ENCODE peak calls at places on chromosomes 4 and X, in eight cellular contexts. P is NCI-H2081, M is fibroblast of pulmonary artery, R is HFFc6, W is islet precursor cell, Z is mucosa of gallbladder, S is left ventricle myocardium superior, D is KBM-7. K is an unnamed sample.

GRCh38 chrX:134733595-134733994 is 75.3 kb upstream of the PLAC1 start:
- DNase-seq in P (no peak), M (no peak), R (no peak), W (no peak), Z (no peak), S (no peak), D (no peak), K (no peak)

GRCh38 chrX:134074151-134074550 is 88.8 kb upstream of the GPC3 start:
- DNase-seq in P (no peak), M (no peak), R (no peak), W (no peak), Z (no peak), S (no peak), D (no peak), K (no peak)

GRCh38 chr4:75512336-75513211 is 1.6 kb downstream of the RCHY1 start:
- DNase-seq in P (no peak), M (peak), R (peak), W (peak), Z (no peak), S (no peak), D (peak), K (peak)

GRCh38 chr4:153931804-153932203 is 142.9 kb upstream of the SFRP2 start:
- DNase-seq in P (no peak), M (peak), R (no peak), W (no peak), Z (no peak), S (no peak), D (no peak), K (peak)

GRCh38 chrX:1451251-1451675 is 1.4 kb downstream of the ASMTL start:
- DNase-seq in P (no peak), M (no peak), R (no peak), W (peak), Z (no peak), S (no peak), D (no peak), K (no peak)

GRCh38 chrX:129522184-129523059 is 868 bp downstream of the SMARCA1 start:
- DNase-seq in P (peak), M (peak), R (peak), W (peak), Z (no peak), S (peak), D (peak), K (peak)

GRCh38 chrX:101257448-101258259 is 33.5 kb downstream of the TAF7L start:
- DNase-seq in P (no peak), M (no peak), R (no peak), W (no peak), Z (no peak), S (no peak), D (peak), K (no peak)

GRCh38 chr4:3484057-3484973 is 21.2 kb downstream of the DOK7 start:
- DNase-seq in P (peak), M (no peak), R (no peak), W (no peak), Z (peak), S (peak), D (no peak), K (peak)

GRCh38 chr4:36348403-36348938 is 67.1 kb downstream of the DTHD1 start:
- DNase-seq in P (no peak), M (no peak), R (no peak), W (no peak), Z (no peak), S (no peak), D (peak), K (no peak)

GRCh38 chrX:47206316-47206715 is 12.2 kb upstream of the CDK16 start:
- DNase-seq in P (no peak), M (no peak), R (no peak), W (peak), Z (no peak), S (no peak), D (no peak), K (no peak)

GRCh38 chr4:6443035-6444023 is 29.1 kb downstream of the PPP2R2C start:
- DNase-seq in P (no peak), M (no peak), R (no peak), W (no peak), Z (no peak), S (no peak), D (no peak), K (no peak)

GRCh38 chrX:116317409-116317808 is 119.0 kb upstream of the SLC6A14 start:
- DNase-seq in P (no peak), M (peak), R (no peak), W (peak), Z (peak), S (peak), D (no peak), K (no peak)

GRCh38 chr4:158172196-158172557 is 648 bp downstream of the GASK1B start:
- DNase-seq in P (no peak), M (peak), R (no peak), W (no peak), Z (no peak), S (no peak), D (no peak), K (no peak)

GRCh38 chr4:126627255-126627654 is 1005.5 kb upstream of the INTU start:
- DNase-seq in P (peak), M (peak), R (peak), W (no peak), Z (no peak), S (no peak), D (no peak), K (no peak)

GRCh38 chr4:109803924-109804571 is 2.2 kb upstream of the CFI start:
- DNase-seq in P (peak), M (peak), R (peak), W (peak), Z (peak), S (no peak), D (peak), K (peak)

GRCh38 chrX:72120798-72121197 is 10.9 kb downstream of the RTL5 start:
- DNase-seq in P (no peak), M (no peak), R (no peak), W (no peak), Z (no peak), S (no peak), D (no peak), K (no peak)

GRCh38 chrX:16786791-16787735 is 797 bp downstream of the TXLNG start:
- DNase-seq in P (no peak), M (peak), R (peak), W (peak), Z (no peak), S (peak), D (no peak), K (no peak)